ENCODE peak calls at places on chromosomes 3 and 15, in nine cellular contexts. One of them, this sample, is unnamed.

GRCh38 chr3:44861412-44862220 is at the start of gene TMEM42:
- DNase-seq in neural crest cell: peak; percentile 82
- DNase-seq in T-helper 9 cell: peak; percentile 79
- DNase-seq in A172: no peak
- DNase-seq in GM20000: peak; percentile 98
- DNase-seq in heart left ventricle: peak; percentile 95
- DNase-seq in upper lobe of right lung: peak; percentile 97
- DNase-seq in psoas muscle: peak; percentile 96
- DNase-seq in stomach: peak; percentile 91
- DNase-seq in this sample: peak; percentile 97

GRCh38 chr3:29521751-29522150 is 240.9 kb downstream of the RBMS3 start:
- DNase-seq in GM20000: no peak
- DNase-seq in heart left ventricle: no peak
- DNase-seq in A172: no peak
- DNase-seq in upper lobe of right lung: no peak
- DNase-seq in neural crest cell: no peak
- DNase-seq in psoas muscle: no peak
- DNase-seq in stomach: no peak
- DNase-seq in T-helper 9 cell: no peak
- DNase-seq in this sample: no peak

GRCh38 chr3:123068227-123069020 is 1.6 kb downstream of the PDIA5 start:
- DNase-seq in upper lobe of right lung: no peak
- DNase-seq in heart left ventricle: no peak
- DNase-seq in psoas muscle: no peak
- DNase-seq in A172: no peak
- DNase-seq in GM20000: no peak
- DNase-seq in neural crest cell: no peak
- DNase-seq in stomach: peak; percentile 49
- DNase-seq in T-helper 9 cell: no peak
- DNase-seq in this sample: no peak

GRCh38 chr3:186598108-186598784 is 14.6 kb upstream of the AHSG start:
- DNase-seq in GM20000: no peak
- DNase-seq in neural crest cell: no peak
- DNase-seq in A172: peak; percentile 35
- DNase-seq in psoas muscle: no peak
- DNase-seq in stomach: no peak
- DNase-seq in upper lobe of right lung: no peak
- DNase-seq in heart left ventricle: peak; percentile 92
- DNase-seq in T-helper 9 cell: no peak
- DNase-seq in this sample: no peak

GRCh38 chr15:59401810-59402569 is 29.3 kb upstream of the MYO1E start:
- DNase-seq in GM20000: no peak
- DNase-seq in psoas muscle: no peak
- DNase-seq in heart left ventricle: no peak
- DNase-seq in upper lobe of right lung: no peak
- DNase-seq in T-helper 9 cell: no peak
- DNase-seq in neural crest cell: no peak
- DNase-seq in A172: no peak
- DNase-seq in stomach: no peak
- DNase-seq in this sample: no peak

GRCh38 chr15:39618063-39618823 is 37.4 kb downstream of the THBS1 start:
- DNase-seq in A172: no peak
- DNase-seq in GM20000: no peak
- DNase-seq in stomach: no peak
- DNase-seq in psoas muscle: no peak
- DNase-seq in heart left ventricle: no peak
- DNase-seq in upper lobe of right lung: no peak
- DNase-seq in T-helper 9 cell: no peak
- DNase-seq in neural crest cell: no peak
- DNase-seq in this sample: no peak

GRCh38 chr3:11379824-11380281 is 107.7 kb downstream of the ATG7 start:
- DNase-seq in upper lobe of right lung: no peak
- DNase-seq in GM20000: no peak
- DNase-seq in T-helper 9 cell: no peak
- DNase-seq in psoas muscle: no peak
- DNase-seq in heart left ventricle: no peak
- DNase-seq in neural crest cell: no peak
- DNase-seq in stomach: no peak
- DNase-seq in A172: no peak
- DNase-seq in this sample: no peak

GRCh38 chr15:90087454-90088154 is 14.7 kb downstream of the IDH2 start:
- DNase-seq in psoas muscle: peak; percentile 54
- DNase-seq in neural crest cell: no peak
- DNase-seq in stomach: no peak
- DNase-seq in T-helper 9 cell: no peak
- DNase-seq in upper lobe of right lung: no peak
- DNase-seq in A172: peak; percentile 42
- DNase-seq in GM20000: no peak
- DNase-seq in heart left ventricle: no peak
- DNase-seq in this sample: no peak

GRCh38 chr3:188076176-188076575 is 77.8 kb upstream of the LPP start:
- DNase-seq in T-helper 9 cell: no peak
- DNase-seq in psoas muscle: peak; percentile 78
- DNase-seq in upper lobe of right lung: no peak
- DNase-seq in A172: no peak
- DNase-seq in GM20000: no peak
- DNase-seq in heart left ventricle: peak; percentile 29
- DNase-seq in stomach: no peak
- DNase-seq in neural crest cell: no peak
- DNase-seq in this sample: no peak

GRCh38 chr3:56919797-56920195 is 118.0 kb upstream of the ARHGEF3 start:
- DNase-seq in upper lobe of right lung: no peak
- DNase-seq in A172: no peak
- DNase-seq in T-helper 9 cell: no peak
- DNase-seq in GM20000: no peak
- DNase-seq in psoas muscle: no peak
- DNase-seq in stomach: no peak
- DNase-seq in neural crest cell: no peak
- DNase-seq in heart left ventricle: no peak
- DNase-seq in this sample: no peak

GRCh38 chr3:170717410-170718402 is 131.8 kb upstream of the SLC7A14 start:
- DNase-seq in heart left ventricle: no peak
- DNase-seq in upper lobe of right lung: peak; percentile 70
- DNase-seq in neural crest cell: no peak
- DNase-seq in stomach: no peak
- DNase-seq in psoas muscle: no peak
- DNase-seq in T-helper 9 cell: no peak
- DNase-seq in A172: no peak
- DNase-seq in GM20000: no peak
- DNase-seq in this sample: no peak

GRCh38 chr3:117278424-117279190 is 569.0 kb downstream of the TUSC7 start:
- DNase-seq in A172: no peak
- DNase-seq in T-helper 9 cell: no peak
- DNase-seq in GM20000: peak; percentile 3
- DNase-seq in stomach: peak; percentile 27
- DNase-seq in upper lobe of right lung: no peak
- DNase-seq in psoas muscle: no peak
- DNase-seq in heart left ventricle: no peak
- DNase-seq in neural crest cell: no peak
- DNase-seq in this sample: peak; percentile 5

GRCh38 chr3:193029800-193030199 is 112.1 kb upstream of the MB21D2 start:
- DNase-seq in neural crest cell: no peak
- DNase-seq in heart left ventricle: no peak
- DNase-seq in upper lobe of right lung: no peak
- DNase-seq in A172: no peak
- DNase-seq in psoas muscle: no peak
- DNase-seq in GM20000: no peak
- DNase-seq in stomach: no peak
- DNase-seq in T-helper 9 cell: no peak
- DNase-seq in this sample: no peak

GRCh38 chr15:101121511-101122090 is 130.2 kb downstream of the CHSY1 start:
- DNase-seq in stomach: peak; percentile 73
- DNase-seq in GM20000: peak; percentile 79
- DNase-seq in T-helper 9 cell: no peak
- DNase-seq in heart left ventricle: peak; percentile 92
- DNase-seq in A172: peak; percentile 25
- DNase-seq in neural crest cell: peak; percentile 48
- DNase-seq in psoas muscle: peak; percentile 85
- DNase-seq in upper lobe of right lung: peak; percentile 85
- DNase-seq in this sample: peak; percentile 74

GRCh38 chr3:41710646-41711388 is 251.1 kb downstream of the ULK4 start:
- DNase-seq in heart left ventricle: no peak
- DNase-seq in GM20000: no peak
- DNase-seq in A172: peak; percentile 16
- DNase-seq in stomach: no peak
- DNase-seq in neural crest cell: no peak
- DNase-seq in upper lobe of right lung: no peak
- DNase-seq in T-helper 9 cell: no peak
- DNase-seq in psoas muscle: peak; percentile 51
- DNase-seq in this sample: no peak

GRCh38 chr3:52372822-52373504 is 56.8 kb downstream of the DNAH1 start:
- DNase-seq in heart left ventricle: peak; percentile 49
- DNase-seq in upper lobe of right lung: peak; percentile 76
- DNase-seq in T-helper 9 cell: no peak
- DNase-seq in stomach: peak; percentile 30
- DNase-seq in neural crest cell: peak; percentile 28
- DNase-seq in GM20000: peak; percentile 60
- DNase-seq in psoas muscle: no peak
- DNase-seq in A172: no peak
- DNase-seq in this sample: peak; percentile 52

GRCh38 chr3:169146866-169147245 is 516.7 kb downstream of the MECOM start:
- DNase-seq in T-helper 9 cell: no peak
- DNase-seq in GM20000: peak; percentile 8
- DNase-seq in psoas muscle: no peak
- DNase-seq in A172: peak; percentile 12
- DNase-seq in stomach: no peak
- DNase-seq in upper lobe of right lung: no peak
- DNase-seq in heart left ventricle: peak; percentile 24
- DNase-seq in neural crest cell: no peak
- DNase-seq in this sample: peak; percentile 19

GRCh38 chr3:119508172-119508845 is 10.0 kb downstream of the TIMMDC1 start:
- DNase-seq in upper lobe of right lung: no peak
- DNase-seq in neural crest cell: no peak
- DNase-seq in T-helper 9 cell: no peak
- DNase-seq in psoas muscle: no peak
- DNase-seq in A172: no peak
- DNase-seq in stomach: no peak
- DNase-seq in GM20000: peak; percentile 16
- DNase-seq in heart left ventricle: no peak
- DNase-seq in this sample: no peak

GRCh38 chr3:111801697-111802655 is 57.1 kb upstream of the PHLDB2 start:
- DNase-seq in neural crest cell: no peak
- DNase-seq in GM20000: no peak
- DNase-seq in upper lobe of right lung: no peak
- DNase-seq in stomach: no peak
- DNase-seq in T-helper 9 cell: no peak
- DNase-seq in psoas muscle: no peak
- DNase-seq in A172: peak; percentile 84
- DNase-seq in heart left ventricle: no peak
- DNase-seq in this sample: no peak

GRCh38 chr3:170502297-170502696 is 83.6 kb downstream of the SLC7A14 start:
- DNase-seq in neural crest cell: no peak
- DNase-seq in heart left ventricle: peak; percentile 36
- DNase-seq in psoas muscle: peak; percentile 52
- DNase-seq in stomach: no peak
- DNase-seq in upper lobe of right lung: no peak
- DNase-seq in A172: no peak
- DNase-seq in GM20000: no peak
- DNase-seq in T-helper 9 cell: no peak
- DNase-seq in this sample: no peak

This sample was measured in GM10248.